ENCODE peak calls at places on chromosome 13, in four cellular contexts. R is Peyer's patch, L is cardiac fibroblast, H is hepatocyte. N is an unnamed sample.

GRCh38 chr13:85724554-85725432 is 74.4 kb downstream of the SLITRK6 start:
- DNase-seq in R (no peak), L (no peak), H (no peak), N (no peak)

GRCh38 chr13:61913183-61913582 is 497.5 kb upstream of the PCDH20 start:
- DNase-seq in R (no peak), L (peak), H (no peak), N (no peak)

GRCh38 chr13:43054803-43055802 is 31.7 kb downstream of the DNAJC15 start:
- DNase-seq in R (no peak), L (peak), H (peak), N (peak)

GRCh38 chr13:26326562-26326961 is 72.6 kb downstream of the CDK8 start:
- DNase-seq in R (no peak), L (no peak), H (no peak), N (no peak)

GRCh38 chr13:21673592-21674270 is 2.9 kb downstream of the FGF9 start:
- DNase-seq in R (peak), L (peak), H (peak), N (peak)

GRCh38 chr13:47672245-47672975 is 328.7 kb downstream of the SUCLA2 start:
- DNase-seq in R (no peak), L (peak), H (no peak), N (no peak)

GRCh38 chr13:90633849-90634248 is 713.6 kb upstream of the MIR17HG start:
- DNase-seq in R (no peak), L (no peak), H (no peak), N (no peak)

GRCh38 chr13:31314961-31315360 is 115.2 kb downstream of the B3GLCT start:
- DNase-seq in R (no peak), L (no peak), H (no peak), N (no peak)

GRCh38 chr13:30415430-30416030 is 6.8 kb upstream of the UBE2L5 start:
- DNase-seq in R (no peak), L (peak), H (no peak), N (peak)

GRCh38 chr13:31485183-31485582 is 254.1 kb upstream of the RXFP2 start:
- DNase-seq in R (no peak), L (peak), H (peak), N (no peak)

GRCh38 chr13:38796890-38797289 is 110.0 kb downstream of the FREM2 start:
- DNase-seq in R (no peak), L (no peak), H (no peak), N (no peak)

GRCh38 chr13:93476175-93476574 is 249.6 kb downstream of the GPC6 start:
- DNase-seq in R (no peak), L (peak), H (peak), N (no peak)

GRCh38 chr13:76928456-76928855 is 19.9 kb upstream of the ACOD1 start:
- DNase-seq in R (no peak), L (no peak), H (peak), N (no peak)

GRCh38 chr13:31111136-31111535 is 50.6 kb downstream of the HSPH1 start:
- DNase-seq in R (no peak), L (peak), H (no peak), N (no peak)

GRCh38 chr13:113161433-113161832 is 3.0 kb downstream of the PROZ start:
- DNase-seq in R (no peak), L (no peak), H (no peak), N (no peak)

GRCh38 chr13:24921881-24922280 is 157.9 kb downstream of the RNF17 start:
- DNase-seq in R (no peak), L (no peak), H (no peak), N (no peak)

DNA sequence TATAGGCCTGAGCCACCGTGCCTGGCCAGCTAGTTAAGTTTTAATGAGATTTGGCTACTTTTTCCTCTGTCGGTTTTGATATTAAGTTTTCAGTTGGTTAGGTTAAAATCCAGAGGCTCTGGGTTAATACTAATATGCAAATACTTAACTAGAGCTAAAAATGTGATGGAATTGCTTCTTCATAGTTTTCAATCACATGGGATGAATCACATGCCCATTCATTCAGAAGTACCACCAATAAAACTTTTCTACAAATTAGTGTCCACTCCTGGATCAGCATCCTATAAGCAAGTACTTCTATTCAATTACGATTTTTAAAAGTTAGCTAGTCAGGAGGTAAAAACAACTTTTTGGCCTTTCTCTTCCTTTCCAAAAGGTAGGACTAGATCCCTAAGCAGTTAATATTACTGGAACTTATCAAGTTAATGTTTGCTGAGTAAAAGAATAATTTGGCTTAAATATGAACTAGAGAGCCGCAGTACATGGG is 4.3 kb downstream of the SLC25A30 start:
- DNase-seq in R (no peak), L (no peak), H (no peak), N (no peak)
- H3K4me3 ChIP-seq in R (no peak), L (no peak), H (no peak), N (no peak)

GRCh38 chr13:99124695-99125334 is 75.8 kb upstream of the UBAC2 start:
- DNase-seq in R (no peak), L (peak), H (no peak), N (peak)
- H3K4me3 ChIP-seq in R (no peak), L (no peak), H (no peak), N (no peak)

GRCh38 chr13:28248080-28248479 is 109.7 kb downstream of the PAN3 start:
- DNase-seq in R (no peak), L (no peak), H (no peak), N (no peak)

GRCh38 chr13:28250542-28250941 is 112.2 kb downstream of the PAN3 start:
- DNase-seq in R (no peak), L (no peak), H (no peak), N (no peak)

GRCh38 chr13:28246891-28247290 is 108.5 kb downstream of the PAN3 start:
- DNase-seq in R (no peak), L (peak), H (no peak), N (no peak)

GRCh38 chr13:28252547-28252946 is 114.2 kb downstream of the PAN3 start:
- DNase-seq in R (no peak), L (no peak), H (no peak), N (no peak)

GRCh38 chr13:28251462-28251861 is 113.1 kb downstream of the PAN3 start:
- DNase-seq in R (no peak), L (no peak), H (no peak), N (no peak)
- H3K4me3 ChIP-seq in R (no peak), L (no peak), H (no peak), N (no peak)

GRCh38 chr13:23600100-23600499 is 29.9 kb downstream of the TNFRSF19 start:
- DNase-seq in R (no peak), L (no peak), H (no peak), N (no peak)

GRCh38 chr13:23600534-23600933 is 30.3 kb downstream of the TNFRSF19 start:
- DNase-seq in R (no peak), L (no peak), H (no peak), N (no peak)

GRCh38 chr13:23598371-23598770 is 28.2 kb downstream of the TNFRSF19 start:
- DNase-seq in R (no peak), L (peak), H (no peak), N (no peak)

GRCh38 chr13:23599083-23599925 is 29.1 kb downstream of the TNFRSF19 start:
- DNase-seq in R (no peak), L (no peak), H (peak), N (no peak)
- H3K4me3 ChIP-seq in R (no peak), L (no peak), H (no peak), N (no peak)

GRCh38 chr13:100148422-100148821 is 59.5 kb downstream of the PCCA start:
- DNase-seq in R (no peak), L (no peak), H (no peak), N (no peak)
- H3K4me3 ChIP-seq in R (no peak), L (no peak), H (no peak), N (no peak)

DNA sequence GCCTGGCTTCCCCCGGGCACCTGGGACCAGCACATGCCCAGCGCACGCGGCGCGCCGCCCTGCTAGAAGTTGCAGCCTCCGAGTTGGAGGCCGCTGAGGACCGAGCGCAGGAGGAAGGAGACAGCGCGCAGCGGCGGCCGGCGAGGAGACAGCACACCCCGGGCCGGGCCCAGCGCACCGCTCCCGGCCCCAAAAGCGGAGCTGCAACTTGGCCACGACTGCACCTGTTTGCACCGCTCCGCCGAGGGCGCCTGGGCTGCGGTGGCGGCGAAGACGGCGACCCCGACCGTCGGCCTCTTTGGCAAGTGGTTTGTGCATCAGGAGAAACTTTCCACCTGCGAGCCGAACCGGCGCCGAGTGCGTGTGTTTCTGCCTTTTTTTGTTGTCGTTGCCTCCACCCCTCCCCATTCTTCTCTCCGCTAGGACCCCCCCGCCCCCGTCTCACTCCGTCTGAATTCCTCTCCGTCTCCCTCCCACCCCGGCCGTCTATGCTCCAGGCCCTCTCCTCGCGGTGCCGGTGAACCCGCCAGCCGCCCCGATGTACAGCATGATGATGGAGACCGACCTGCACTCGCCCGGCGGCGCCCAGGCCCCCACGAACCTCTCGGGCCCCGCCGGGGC is at the start of gene SOX1:
- DNase-seq in R (no peak), L (no peak), H (no peak), N (no peak)
- H3K4me3 ChIP-seq in R (peak), L (no peak), H (no peak), N (peak)

GRCh38 chr13:36820222-36820621 is 1.2 kb downstream of the RFXAP start:
- DNase-seq in R (no peak), L (peak), H (no peak), N (no peak)

GRCh38 chr13:36819064-36819810 is at the start of gene RFXAP:
- DNase-seq in R (peak), L (peak), H (peak), N (peak)

GRCh38 chr13:36819811-36820140 is 754 bp downstream of the RFXAP start:
- DNase-seq in R (no peak), L (peak), H (peak), N (peak)

GRCh38 chr13:36818483-36819063 is 449 bp upstream of the RFXAP start:
- DNase-seq in R (no peak), L (no peak), H (no peak), N (no peak)

GRCh38 chr13:36817996-36818395 is 1.0 kb upstream of the RFXAP start:
- DNase-seq in R (no peak), L (no peak), H (no peak), N (no peak)
- H3K4me3 ChIP-seq in R (no peak), L (no peak), H (no peak), N (no peak)

DNA sequence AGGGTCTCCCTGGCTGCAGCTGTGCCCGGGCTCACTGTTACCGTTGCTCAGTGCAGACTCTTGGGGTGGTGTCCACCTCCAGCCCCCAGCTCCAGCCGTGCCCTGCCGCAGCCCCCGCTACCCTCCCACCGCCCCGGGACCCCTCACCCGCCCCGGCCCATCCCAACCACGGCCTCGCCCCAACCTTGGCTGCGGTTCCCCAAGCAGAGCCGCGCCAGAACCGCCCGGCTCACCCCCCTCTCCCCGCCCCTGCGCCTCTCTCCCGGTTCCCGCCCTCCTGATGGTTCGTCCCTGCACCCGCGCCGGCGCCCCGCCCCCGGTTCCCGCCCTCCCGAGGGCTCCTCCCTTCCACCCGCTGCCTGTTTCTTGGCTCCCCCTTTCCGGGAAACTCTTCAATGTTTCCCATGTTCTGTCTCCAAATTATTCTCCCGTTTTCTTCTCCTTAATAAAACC is 40.3 kb downstream of the ANKRD10 start:
- DNase-seq in R (peak), L (peak), H (peak), N (peak)
- H3K4me3 ChIP-seq in R (peak), L (peak), H (peak), N (peak)

GRCh38 chr13:84139561-84140158 is 257.4 kb upstream of the SLITRK1 start:
- DNase-seq in R (no peak), L (no peak), H (no peak), N (no peak)

GRCh38 chr13:84136582-84136981 is 254.3 kb upstream of the SLITRK1 start:
- DNase-seq in R (no peak), L (no peak), H (no peak), N (no peak)

GRCh38 chr13:84132491-84132890 is 250.2 kb upstream of the SLITRK1 start:
- DNase-seq in R (no peak), L (no peak), H (no peak), N (no peak)

DNA sequence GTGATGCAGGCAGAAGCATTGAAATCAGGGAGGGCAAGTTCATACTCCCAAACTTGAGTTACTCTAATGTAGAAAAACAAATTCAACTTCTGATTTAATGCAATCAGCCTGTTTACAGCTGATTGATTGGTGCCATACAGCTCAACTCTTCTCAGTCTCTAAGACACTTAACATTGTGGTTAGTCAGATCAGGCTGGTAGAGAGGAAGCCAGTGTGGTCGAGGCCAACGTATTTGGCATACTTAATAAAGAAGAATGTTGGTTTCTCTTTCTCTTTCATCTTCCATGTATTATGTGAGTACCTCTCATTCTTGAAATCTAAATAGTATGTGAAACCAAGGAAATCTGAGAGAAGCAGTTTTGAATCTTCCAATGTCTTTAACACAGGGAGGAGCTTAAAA is 255.0 kb upstream of the SLITRK1 start:
- DNase-seq in R (peak), L (no peak), H (no peak), N (peak)
- H3K4me3 ChIP-seq in R (no peak), L (no peak), H (no peak), N (peak)

GRCh38 chr13:44398606-44399005 is 25.0 kb downstream of the SERP2 start:
- DNase-seq in R (no peak), L (no peak), H (no peak), N (no peak)

GRCh38 chr13:44397766-44398223 is 24.2 kb downstream of the SERP2 start:
- DNase-seq in R (no peak), L (peak), H (no peak), N (no peak)

GRCh38 chr13:44396295-44396962 is 22.8 kb downstream of the SERP2 start:
- DNase-seq in R (no peak), L (no peak), H (no peak), N (no peak)

GRCh38 chr13:44399045-44399444 is 25.4 kb downstream of the SERP2 start:
- DNase-seq in R (no peak), L (no peak), H (no peak), N (no peak)

GRCh38 chr13:44396963-44397580 is 23.4 kb downstream of the SERP2 start:
- DNase-seq in R (no peak), L (peak), H (peak), N (no peak)
- H3K4me3 ChIP-seq in R (no peak), L (no peak), H (no peak), N (no peak)

N was measured in Jurkat, Clone E6-1.